ENCODE peak calls at places on chromosomes 4 and X, in ten cellular contexts. N, P, K, Q, L, Z, I, T, V and W are unnamed samples.

GRCh38 chrX:54413753-54414152 is 26.5 kb upstream of the TSR2 start:
- DNase-seq in N (no peak), P (no peak), K (no peak), Q (no peak), L (no peak), Z (no peak), I (no peak), T (no peak), V (no peak), W (peak)

GRCh38 chrX:1686642-1687041 is 71.8 kb downstream of the ASMT start:
- DNase-seq in N (no peak), P (no peak), K (no peak), Q (no peak), L (no peak), Z (no peak), I (no peak), T (peak), V (no peak), W (no peak)

GRCh38 chrX:1453390-1453783 is 678 bp upstream of the ASMTL start:
- DNase-seq in N (no peak), P (no peak), K (no peak), Q (no peak), L (no peak), Z (no peak), I (no peak), T (no peak), V (no peak), W (no peak)

GRCh38 chr4:85955614-85956295 is 404.1 kb downstream of the MAPK10 start:
- DNase-seq in N (no peak), P (no peak), K (no peak), Q (no peak), L (no peak), Z (no peak), I (peak), T (no peak), V (no peak), W (no peak)

GRCh38 chrX:24282381-24283121 is 31.3 kb downstream of the SUPT20HL2 start:
- DNase-seq in N (no peak), P (no peak), K (no peak), Q (no peak), L (no peak), Z (peak), I (no peak), T (no peak), V (peak), W (no peak)

GRCh38 chr4:110615366-110616161 is 7.3 kb downstream of the PITX2 start:
- DNase-seq in N (no peak), P (no peak), K (no peak), Q (no peak), L (no peak), Z (no peak), I (peak), T (no peak), V (no peak), W (no peak)

GRCh38 chr4:151163855-151164254 is 64.4 kb downstream of the RPS3A start:
- DNase-seq in N (no peak), P (no peak), K (no peak), Q (no peak), L (no peak), Z (no peak), I (no peak), T (no peak), V (no peak), W (no peak)

GRCh38 chr4:149605601-149606378 is 209.9 kb downstream of the IQCM start:
- DNase-seq in N (no peak), P (peak), K (no peak), Q (no peak), L (no peak), Z (peak), I (peak), T (no peak), V (no peak), W (no peak)

GRCh38 chrX:84197550-84197949 is 9.6 kb upstream of the RPS6KA6 start:
- DNase-seq in N (no peak), P (no peak), K (no peak), Q (no peak), L (no peak), Z (no peak), I (no peak), T (no peak), V (no peak), W (no peak)

GRCh38 chrX:10393899-10394298 is 226.5 kb downstream of the MID1 start:
- DNase-seq in N (no peak), P (no peak), K (no peak), Q (no peak), L (no peak), Z (no peak), I (no peak), T (no peak), V (no peak), W (no peak)

GRCh38 chrX:136209016-136209738 is 42.0 kb downstream of the MAP7D3 start:
- DNase-seq in N (peak), P (no peak), K (no peak), Q (no peak), L (peak), Z (no peak), I (peak), T (no peak), V (peak), W (peak)

GRCh38 chr4:109798866-109799265 is 2.9 kb downstream of the CFI start:
- DNase-seq in N (no peak), P (no peak), K (no peak), Q (no peak), L (no peak), Z (no peak), I (no peak), T (no peak), V (no peak), W (no peak)

GRCh38 chr4:150078996-150079581 is 844 bp downstream of the DCLK2 start:
- DNase-seq in N (peak), P (no peak), K (peak), Q (peak), L (peak), Z (no peak), I (peak), T (peak), V (peak), W (peak)

GRCh38 chr4:1683371-1683902 is 676 bp downstream of the FAM53A start:
- DNase-seq in N (peak), P (peak), K (peak), Q (peak), L (peak), Z (peak), I (peak), T (peak), V (peak), W (peak)

GRCh38 chr4:3424522-3425095 is 17.2 kb upstream of the HGFAC start:
- DNase-seq in N (no peak), P (no peak), K (no peak), Q (no peak), L (no peak), Z (no peak), I (no peak), T (no peak), V (no peak), W (no peak)

GRCh38 chr4:73894021-73894420 is 24.8 kb downstream of the CXCL1 start:
- DNase-seq in N (no peak), P (no peak), K (no peak), Q (no peak), L (no peak), Z (no peak), I (no peak), T (no peak), V (no peak), W (no peak)

GRCh38 chr4:107951551-107951950 is 20.2 kb downstream of the CYP2U1 start:
- DNase-seq in N (no peak), P (peak), K (no peak), Q (no peak), L (no peak), Z (peak), I (no peak), T (no peak), V (no peak), W (no peak)

GRCh38 chrX:151694661-151695582 is at the start of gene PRRG3:
- DNase-seq in N (no peak), P (no peak), K (no peak), Q (no peak), L (no peak), Z (no peak), I (no peak), T (no peak), V (no peak), W (no peak)

GRCh38 chr4:98921292-98921691 is 7.6 kb downstream of the EIF4E start:
- DNase-seq in N (no peak), P (no peak), K (no peak), Q (no peak), L (no peak), Z (no peak), I (no peak), T (no peak), V (no peak), W (no peak)

GRCh38 chr4:142544014-142544413 is 302.1 kb downstream of the INPP4B start:
- DNase-seq in N (no peak), P (no peak), K (no peak), Q (no peak), L (no peak), Z (no peak), I (no peak), T (no peak), V (no peak), W (no peak)

GRCh38 chr4:46986922-46987638 is 6.3 kb downstream of the GABRA4 start:
- DNase-seq in N (no peak), P (no peak), K (no peak), Q (no peak), L (no peak), Z (no peak), I (no peak), T (no peak), V (no peak), W (no peak)

GRCh38 chr4:16160457-16160856 is 65.8 kb downstream of the TAPT1 start:
- DNase-seq in N (no peak), P (no peak), K (no peak), Q (no peak), L (no peak), Z (no peak), I (no peak), T (no peak), V (no peak), W (no peak)

GRCh38 chr4:82076359-82076758 is 297.4 kb downstream of the HNRNPD start:
- DNase-seq in N (no peak), P (no peak), K (no peak), Q (no peak), L (no peak), Z (no peak), I (no peak), T (no peak), V (no peak), W (no peak)

GRCh38 chr4:156476359-156476758 is 495.2 kb downstream of the PDGFC start:
- DNase-seq in N (no peak), P (peak), K (no peak), Q (peak), L (no peak), Z (peak), I (peak), T (no peak), V (no peak), W (no peak)

GRCh38 chrX:42247241-42247640 is 323.9 kb upstream of the CASK start:
- DNase-seq in N (no peak), P (no peak), K (no peak), Q (no peak), L (no peak), Z (no peak), I (no peak), T (no peak), V (no peak), W (no peak)

GRCh38 chr4:184432127-184432922 is 42.0 kb downstream of the IRF2 start:
- DNase-seq in N (no peak), P (no peak), K (no peak), Q (no peak), L (no peak), Z (no peak), I (no peak), T (no peak), V (no peak), W (no peak)